ENCODE peak calls at places on chromosomes 12 and 14, in five cellular contexts. One of them, this sample, is unnamed.

GRCh38 chr14:31020834-31021575 is 4.4 kb upstream of the AP4S1 start:
- DNase-seq in HTR-8/SVneo: no peak
- DNase-seq in stimulated activated CD8-positive, alpha-beta memory T cell treated with anti-CD3 and anti-CD28 coated beads, Interleukin-15, amount 100 ng/mL, for 24 hours: no peak
- DNase-seq in GM12865: no peak
- DNase-seq in kidney: no peak
- DNase-seq in this sample: no peak

GRCh38 chr14:89702151-89702936 is 252.2 kb downstream of the EFCAB11 start:
- DNase-seq in HTR-8/SVneo: no peak
- DNase-seq in stimulated activated CD8-positive, alpha-beta memory T cell treated with anti-CD3 and anti-CD28 coated beads, Interleukin-15, amount 100 ng/mL, for 24 hours: no peak
- DNase-seq in GM12865: peak
- DNase-seq in kidney: no peak
- DNase-seq in this sample: no peak

GRCh38 chr14:93231129-93231979 is 24.3 kb downstream of the UBR7 start:
- DNase-seq in HTR-8/SVneo: no peak
- DNase-seq in stimulated activated CD8-positive, alpha-beta memory T cell treated with anti-CD3 and anti-CD28 coated beads, Interleukin-15, amount 100 ng/mL, for 24 hours: no peak
- DNase-seq in GM12865: no peak
- DNase-seq in kidney: no peak
- DNase-seq in this sample: no peak

GRCh38 chr12:51392556-51393237 is 1.5 kb upstream of the GALNT6 start:
- DNase-seq in HTR-8/SVneo: no peak
- DNase-seq in stimulated activated CD8-positive, alpha-beta memory T cell treated with anti-CD3 and anti-CD28 coated beads, Interleukin-15, amount 100 ng/mL, for 24 hours: no peak
- DNase-seq in GM12865: peak
- DNase-seq in kidney: no peak
- DNase-seq in this sample: no peak

GRCh38 chr14:89415139-89415538 is 1.9 kb downstream of the FOXN3 start:
- DNase-seq in HTR-8/SVneo: no peak
- DNase-seq in stimulated activated CD8-positive, alpha-beta memory T cell treated with anti-CD3 and anti-CD28 coated beads, Interleukin-15, amount 100 ng/mL, for 24 hours: no peak
- DNase-seq in GM12865: no peak
- DNase-seq in kidney: no peak
- DNase-seq in this sample: no peak

GRCh38 chr14:37232907-37233481 is 35.3 kb downstream of the MIPOL1 start:
- DNase-seq in HTR-8/SVneo: peak
- DNase-seq in stimulated activated CD8-positive, alpha-beta memory T cell treated with anti-CD3 and anti-CD28 coated beads, Interleukin-15, amount 100 ng/mL, for 24 hours: no peak
- DNase-seq in GM12865: peak
- DNase-seq in kidney: no peak
- DNase-seq in this sample: no peak

GRCh38 chr14:88748288-88748687 is 44.5 kb downstream of the EML5 start:
- DNase-seq in HTR-8/SVneo: no peak
- DNase-seq in stimulated activated CD8-positive, alpha-beta memory T cell treated with anti-CD3 and anti-CD28 coated beads, Interleukin-15, amount 100 ng/mL, for 24 hours: no peak
- DNase-seq in GM12865: no peak
- DNase-seq in kidney: no peak
- DNase-seq in this sample: no peak

GRCh38 chr12:123106640-123107359 is 44.1 kb downstream of the PITPNM2 start:
- DNase-seq in HTR-8/SVneo: no peak
- DNase-seq in stimulated activated CD8-positive, alpha-beta memory T cell treated with anti-CD3 and anti-CD28 coated beads, Interleukin-15, amount 100 ng/mL, for 24 hours: no peak
- DNase-seq in GM12865: peak
- DNase-seq in kidney: peak
- DNase-seq in this sample: no peak

GRCh38 chr12:31004666-31005065 is 69.0 kb upstream of the DDX11 start:
- DNase-seq in HTR-8/SVneo: no peak
- DNase-seq in stimulated activated CD8-positive, alpha-beta memory T cell treated with anti-CD3 and anti-CD28 coated beads, Interleukin-15, amount 100 ng/mL, for 24 hours: no peak
- DNase-seq in GM12865: no peak
- DNase-seq in kidney: peak
- DNase-seq in this sample: no peak

GRCh38 chr12:132342322-132342721 is 12.9 kb upstream of the GALNT9 start:
- DNase-seq in HTR-8/SVneo: peak
- DNase-seq in stimulated activated CD8-positive, alpha-beta memory T cell treated with anti-CD3 and anti-CD28 coated beads, Interleukin-15, amount 100 ng/mL, for 24 hours: no peak
- DNase-seq in GM12865: no peak
- DNase-seq in kidney: no peak
- DNase-seq in this sample: no peak

GRCh38 chr14:102539544-102540309 is 30.2 kb upstream of the ANKRD9 start:
- DNase-seq in HTR-8/SVneo: no peak
- DNase-seq in stimulated activated CD8-positive, alpha-beta memory T cell treated with anti-CD3 and anti-CD28 coated beads, Interleukin-15, amount 100 ng/mL, for 24 hours: no peak
- DNase-seq in GM12865: no peak
- DNase-seq in kidney: peak
- DNase-seq in this sample: no peak

GRCh38 chr12:92034858-92035401 is 110.7 kb downstream of the BTG1 start:
- DNase-seq in HTR-8/SVneo: peak
- DNase-seq in stimulated activated CD8-positive, alpha-beta memory T cell treated with anti-CD3 and anti-CD28 coated beads, Interleukin-15, amount 100 ng/mL, for 24 hours: no peak
- DNase-seq in GM12865: peak
- DNase-seq in kidney: peak
- DNase-seq in this sample: no peak

GRCh38 chr12:113422030-113422900 is at the start of gene SDSL:
- DNase-seq in HTR-8/SVneo: peak
- DNase-seq in stimulated activated CD8-positive, alpha-beta memory T cell treated with anti-CD3 and anti-CD28 coated beads, Interleukin-15, amount 100 ng/mL, for 24 hours: no peak
- DNase-seq in GM12865: peak
- DNase-seq in kidney: peak
- DNase-seq in this sample: no peak

GRCh38 chr12:101050631-101051030 is 159.4 kb downstream of the SLC5A8 start:
- DNase-seq in HTR-8/SVneo: no peak
- DNase-seq in stimulated activated CD8-positive, alpha-beta memory T cell treated with anti-CD3 and anti-CD28 coated beads, Interleukin-15, amount 100 ng/mL, for 24 hours: no peak
- DNase-seq in GM12865: no peak
- DNase-seq in kidney: no peak
- DNase-seq in this sample: no peak

GRCh38 chr12:45725631-45726593 is 3.6 kb upstream of the ARID2 start:
- DNase-seq in HTR-8/SVneo: peak
- DNase-seq in stimulated activated CD8-positive, alpha-beta memory T cell treated with anti-CD3 and anti-CD28 coated beads, Interleukin-15, amount 100 ng/mL, for 24 hours: no peak
- DNase-seq in GM12865: peak
- DNase-seq in kidney: no peak
- DNase-seq in this sample: no peak

GRCh38 chr12:133080051-133080618 is 588 bp upstream of the ZNF140 start:
- DNase-seq in HTR-8/SVneo: peak
- DNase-seq in stimulated activated CD8-positive, alpha-beta memory T cell treated with anti-CD3 and anti-CD28 coated beads, Interleukin-15, amount 100 ng/mL, for 24 hours: peak
- DNase-seq in GM12865: peak
- DNase-seq in kidney: peak
- DNase-seq in this sample: peak

GRCh38 chr12:4140607-4141301 is 132.8 kb upstream of the CCND2 start:
- DNase-seq in HTR-8/SVneo: no peak
- DNase-seq in stimulated activated CD8-positive, alpha-beta memory T cell treated with anti-CD3 and anti-CD28 coated beads, Interleukin-15, amount 100 ng/mL, for 24 hours: no peak
- DNase-seq in GM12865: no peak
- DNase-seq in kidney: no peak
- DNase-seq in this sample: no peak